ENCODE peak calls at places on chromosomes 13 and 19, in eight cellular contexts. P is HCT116, N is heart left ventricle, Q is breast epithelium, I is upper lobe of left lung, O is IMR-90, T is tibial nerve, Y is A549. G is an unnamed sample.

GRCh38 chr19:35167251-35168119 is 12.9 kb downstream of the FXYD5 start:
- DNase-seq in I (no peak), Q (no peak), N (no peak), T (no peak), O (no peak), Y (no peak), P (no peak), G (no peak)

GRCh38 chr19:33725567-33725966 is 71.1 kb upstream of the KCTD15 start:
- DNase-seq in N (no peak), P (no peak), T (no peak), Q (no peak), O (no peak), I (no peak), Y (no peak), G (no peak)

GRCh38 chr13:95784891-95785290 is 108.0 kb downstream of the DNAJC3 start:
- DNase-seq in P (no peak), T (no peak), O (peak; percentile 49), Y (no peak), N (no peak), Q (no peak), I (no peak), G (no peak)

GRCh38 chr19:14507704-14508246 is 10.4 kb downstream of the DNAJB1 start:
- DNase-seq in I (peak; percentile 64), O (peak; percentile 67), Y (peak; percentile 89), Q (no peak), N (no peak), P (no peak), T (no peak), G (no peak)

GRCh38 chr13:31859546-31859945 is 120.2 kb downstream of the RXFP2 start:
- DNase-seq in N (no peak), T (no peak), O (no peak), Y (no peak), I (no peak), P (no peak), Q (no peak), G (no peak)

GRCh38 chr13:45872574-45872973 is 21.0 kb upstream of the SIAH3 start:
- DNase-seq in N (no peak), Y (no peak), O (no peak), P (no peak), T (no peak), Q (no peak), I (no peak), G (no peak)

GRCh38 chr13:41613984-41614581 is 156.7 kb downstream of the RGCC start:
- DNase-seq in Y (no peak), N (peak; percentile 75), O (peak; percentile 96), I (peak; percentile 51), T (no peak), P (peak; percentile 23), Q (no peak), G (peak; percentile 61)

GRCh38 chr13:18943721-18944391 is 237.8 kb downstream of the TUBA3C start:
- DNase-seq in N (no peak), O (no peak), I (peak; percentile 14), T (no peak), Y (no peak), Q (no peak), P (no peak), G (no peak)

GRCh38 chr19:34387446-34387810 is 16.8 kb upstream of the PDCD2L start:
- DNase-seq in I (no peak), N (no peak), T (no peak), Q (no peak), O (no peak), Y (no peak), P (no peak), G (no peak)

GRCh38 chr13:98942997-98943396 is 34.9 kb downstream of the DOCK9 start:
- DNase-seq in N (no peak), O (peak; percentile 23), I (no peak), T (no peak), Q (no peak), P (no peak), Y (no peak), G (no peak)

GRCh38 chr19:52991484-52991883 is 22.2 kb upstream of the ERVV-1 start:
- DNase-seq in P (no peak), O (peak; percentile 37), Y (no peak), T (no peak), Q (no peak), I (no peak), N (no peak), G (peak; percentile 32)

GRCh38 chr19:1269065-1269477 is at the start of gene CIRBP:
- DNase-seq in Q (peak; percentile 100), I (peak; percentile 100), Y (peak; percentile 98), O (peak; percentile 98), N (peak; percentile 100), T (peak; percentile 100), P (peak; percentile 97), G (peak; percentile 100)

GRCh38 chr19:1270168-1270853 is 1.2 kb downstream of the CIRBP start:
- DNase-seq in N (no peak), Y (no peak), O (no peak), I (peak; percentile 58), P (no peak), T (no peak), Q (no peak), G (no peak)

GRCh38 chr19:1268392-1269064 is 604 bp upstream of the CIRBP start:
- DNase-seq in I (no peak), Q (no peak), P (no peak), N (no peak), O (no peak), T (no peak), Y (no peak), G (no peak)

GRCh38 chr19:1270854-1271527 is 1.9 kb downstream of the CIRBP start:
- DNase-seq in T (no peak), I (peak; percentile 56), Y (no peak), Q (no peak), O (no peak), N (no peak), P (no peak), G (peak; percentile 43)

GRCh38 chr19:1269478-1270167 is 491 bp downstream of the CIRBP start:
- DNase-seq in O (peak; percentile 81), Y (peak; percentile 86), N (peak; percentile 94), T (peak; percentile 72), I (peak; percentile 86), Q (peak; percentile 83), P (no peak), G (peak; percentile 94)
- TF ChIP-seq POLR2A in O (peak; percentile 98), Y (no peak), N (no peak), T (no peak), I (no peak), Q (peak; percentile 15), P (no peak), G (peak; percentile 54)

GRCh38 chr19:6745965-6746364 is 6.5 kb downstream of the TRIP10 start:
- DNase-seq in T (no peak), Y (no peak), O (no peak), N (no peak), P (no peak), I (no peak), Q (no peak), G (no peak)
- H3K4me1 ChIP-seq in T (peaks cover 17% of the 10 kb centered on the region), Y (peaks cover 66% of the 10 kb centered on the region), O (peaks cover 27% of the 10 kb centered on the region), N (peaks cover 30% of the 10 kb centered on the region), P (peaks cover 41% of the 10 kb centered on the region), I (peaks cover 48% of the 10 kb centered on the region), Q (peaks cover 10% of the 10 kb centered on the region), G (peaks cover 25% of the 10 kb centered on the region)

GRCh38 chr13:89402211-89402610 is 1731.0 kb downstream of the SLITRK5 start:
- DNase-seq in Q (no peak), T (no peak), I (no peak), Y (peak; percentile 5), N (no peak), O (no peak), P (no peak), G (no peak)
- TF ChIP-seq POLR2A in Q (no peak), T (no peak), I (no peak), Y (no peak), N (no peak), O (no peak), P (no peak), G (no peak)

GRCh38 chr13:94162289-94162688 is 317.2 kb downstream of the DCT start:
- DNase-seq in T (no peak), O (no peak), Y (no peak), P (no peak), N (peak; percentile 39), Q (no peak), I (no peak), G (no peak)
- H3K4me1 ChIP-seq in T (no peaks in the 10 kb centered on the region), O (no peaks in the 10 kb centered on the region), Y (no peaks in the 10 kb centered on the region), P (no peaks in the 10 kb centered on the region), N (no peaks in the 10 kb centered on the region), Q (no peaks in the 10 kb centered on the region), I (no peaks in the 10 kb centered on the region), G (no peaks in the 10 kb centered on the region)

G was measured in adrenal gland.